ENCODE peak calls at places on chromosomes 3 and 15, in ten cellular contexts. One of them, this sample, is unnamed.

GRCh38 chr15:70720228-70721016 is 42.9 kb downstream of the UACA start:
- DNase-seq in A549: no peak
- DNase-seq in heart right ventricle: no peak
- DNase-seq in thoracic aorta: no peak
- DNase-seq in prostate gland: peak; percentile 55
- DNase-seq in ovary: no peak
- DNase-seq in breast epithelium: no peak
- DNase-seq in mesendoderm: peak; percentile 32
- DNase-seq in fibroblast of lung: no peak
- DNase-seq in testis: no peak
- DNase-seq in this sample: no peak

GRCh38 chr15:82850242-82850591 is 40.8 kb downstream of the WHAMM start:
- DNase-seq in fibroblast of lung: no peak
- DNase-seq in heart right ventricle: no peak
- DNase-seq in testis: peak; percentile 7
- DNase-seq in ovary: no peak
- DNase-seq in mesendoderm: peak; percentile 50
- DNase-seq in breast epithelium: peak; percentile 16
- DNase-seq in prostate gland: no peak
- DNase-seq in thoracic aorta: no peak
- DNase-seq in A549: no peak
- DNase-seq in this sample: no peak

GRCh38 chr3:187725653-187726370 is 19.5 kb downstream of the BCL6 start:
- DNase-seq in breast epithelium: peak; percentile 78
- DNase-seq in prostate gland: peak; percentile 48
- DNase-seq in heart right ventricle: no peak
- DNase-seq in A549: no peak
- DNase-seq in thoracic aorta: no peak
- DNase-seq in mesendoderm: no peak
- DNase-seq in testis: no peak
- DNase-seq in fibroblast of lung: no peak
- DNase-seq in ovary: no peak
- DNase-seq in this sample: no peak

GRCh38 chr15:101469520-101470288 is 19.8 kb downstream of the PCSK6 start:
- DNase-seq in prostate gland: no peak
- DNase-seq in heart right ventricle: no peak
- DNase-seq in breast epithelium: no peak
- DNase-seq in mesendoderm: no peak
- DNase-seq in thoracic aorta: no peak
- DNase-seq in ovary: peak; percentile 51
- DNase-seq in fibroblast of lung: no peak
- DNase-seq in A549: no peak
- DNase-seq in testis: peak; percentile 81
- DNase-seq in this sample: peak; percentile 39

GRCh38 chr3:159616234-159616825 is 372.3 kb upstream of the IL12A start:
- DNase-seq in prostate gland: peak; percentile 8
- DNase-seq in testis: peak; percentile 37
- DNase-seq in fibroblast of lung: peak; percentile 62
- DNase-seq in breast epithelium: no peak
- DNase-seq in ovary: no peak
- DNase-seq in mesendoderm: peak; percentile 70
- DNase-seq in heart right ventricle: peak; percentile 43
- DNase-seq in thoracic aorta: no peak
- DNase-seq in A549: peak; percentile 34
- DNase-seq in this sample: peak; percentile 83

GRCh38 chr3:120506828-120507774 is 56.3 kb upstream of the FSTL1 start:
- DNase-seq in testis: peak; percentile 43
- DNase-seq in ovary: no peak
- DNase-seq in thoracic aorta: no peak
- DNase-seq in heart right ventricle: peak; percentile 48
- DNase-seq in fibroblast of lung: peak; percentile 63
- DNase-seq in prostate gland: peak; percentile 9
- DNase-seq in mesendoderm: peak; percentile 73
- DNase-seq in A549: peak; percentile 40
- DNase-seq in breast epithelium: no peak
- DNase-seq in this sample: peak; percentile 68

GRCh38 chr15:31200735-31201151 is 99.2 kb upstream of the TRPM1 start:
- DNase-seq in thoracic aorta: no peak
- DNase-seq in breast epithelium: peak; percentile 36
- DNase-seq in ovary: peak; percentile 61
- DNase-seq in prostate gland: peak; percentile 83
- DNase-seq in A549: peak; percentile 66
- DNase-seq in mesendoderm: peak; percentile 83
- DNase-seq in testis: peak; percentile 77
- DNase-seq in fibroblast of lung: peak; percentile 62
- DNase-seq in heart right ventricle: peak; percentile 83
- DNase-seq in this sample: peak; percentile 92

GRCh38 chr3:57675530-57675929 is 17.3 kb downstream of the DENND6A start:
- DNase-seq in A549: no peak
- DNase-seq in testis: no peak
- DNase-seq in breast epithelium: no peak
- DNase-seq in mesendoderm: no peak
- DNase-seq in prostate gland: no peak
- DNase-seq in fibroblast of lung: no peak
- DNase-seq in thoracic aorta: no peak
- DNase-seq in heart right ventricle: no peak
- DNase-seq in ovary: no peak
- DNase-seq in this sample: no peak

GRCh38 chr3:188490416-188490815 is 336.5 kb downstream of the LPP start:
- DNase-seq in prostate gland: no peak
- DNase-seq in ovary: no peak
- DNase-seq in heart right ventricle: no peak
- DNase-seq in fibroblast of lung: no peak
- DNase-seq in testis: no peak
- DNase-seq in mesendoderm: no peak
- DNase-seq in thoracic aorta: no peak
- DNase-seq in A549: no peak
- DNase-seq in breast epithelium: no peak
- DNase-seq in this sample: no peak

DNA sequence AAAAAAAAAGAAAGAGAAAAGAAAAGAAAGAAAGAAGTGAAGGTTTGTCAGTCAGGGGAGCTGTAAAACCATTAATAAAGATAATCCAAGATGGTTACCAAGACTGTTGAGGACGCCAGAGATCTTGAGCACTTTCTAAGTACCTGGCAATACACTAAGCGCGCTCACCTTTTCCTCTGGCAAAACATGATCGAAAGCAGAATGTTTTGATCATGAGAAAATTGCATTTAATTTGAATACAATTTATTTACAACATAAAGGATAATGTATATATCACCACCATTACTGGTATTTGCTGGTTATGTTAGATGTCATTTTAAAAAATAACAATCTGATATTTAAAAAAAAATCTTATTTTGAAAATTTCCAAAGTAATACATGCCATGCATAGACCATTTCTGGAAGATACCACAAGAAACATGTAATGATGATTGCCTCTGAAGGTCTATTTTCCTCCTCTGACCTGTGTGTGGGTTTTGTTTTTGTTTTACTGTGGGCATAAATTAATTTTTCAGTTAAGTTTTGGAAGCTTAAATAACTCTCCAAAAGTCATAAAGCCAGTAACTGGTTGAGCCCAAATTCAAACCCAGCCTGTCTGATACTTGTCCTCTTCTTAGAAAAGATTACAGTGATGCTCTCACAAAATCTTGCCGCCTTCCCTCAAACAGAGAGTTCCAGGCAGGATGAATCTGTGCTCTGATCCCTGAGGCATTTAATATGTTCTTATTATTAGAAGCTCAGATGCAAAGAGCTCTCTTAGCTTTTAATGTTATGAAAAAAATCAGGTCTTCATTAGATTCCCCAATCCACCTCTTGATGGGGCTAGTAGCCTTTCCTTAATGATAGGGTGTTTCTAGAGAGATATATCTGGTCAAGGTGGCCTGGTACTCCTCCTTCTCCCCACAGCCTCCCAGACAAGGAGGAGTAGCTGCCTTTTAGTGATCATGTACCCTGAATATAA is 2.0 kb downstream of the B2M start:
- DNase-seq in ovary: no peak
- DNase-seq in heart right ventricle: no peak
- DNase-seq in prostate gland: no peak
- DNase-seq in breast epithelium: no peak
- DNase-seq in testis: no peak
- DNase-seq in A549: peak; percentile 36
- DNase-seq in thoracic aorta: no peak
- DNase-seq in fibroblast of lung: peak; percentile 53
- DNase-seq in mesendoderm: peak; percentile 58
- DNase-seq in this sample: no peak
- H3K4me3 ChIP-seq in ovary: peak overlapping the region; percentile 63
- H3K4me3 ChIP-seq in heart right ventricle: peak overlapping the region; percentile 95
- H3K4me3 ChIP-seq in prostate gland: peak overlapping the region; percentile 80
- H3K4me3 ChIP-seq in breast epithelium: peak overlapping the region; percentile 94
- H3K4me3 ChIP-seq in testis: peak overlapping the region; percentile 92
- H3K4me3 ChIP-seq in A549: peak overlapping the region; percentile 86
- H3K4me3 ChIP-seq in thoracic aorta: peak overlapping the region; percentile 99
- H3K4me3 ChIP-seq in fibroblast of lung: peak overlapping the region; percentile 99
- H3K4me3 ChIP-seq in mesendoderm: no peak overlapping the region
- H3K4me3 ChIP-seq in this sample: no peak overlapping the region

GRCh38 chr3:186098740-186099139 is 10.1 kb downstream of the ETV5 start:
- DNase-seq in ovary: no peak
- DNase-seq in prostate gland: no peak
- DNase-seq in A549: no peak
- DNase-seq in heart right ventricle: no peak
- DNase-seq in breast epithelium: no peak
- DNase-seq in mesendoderm: no peak
- DNase-seq in thoracic aorta: no peak
- DNase-seq in fibroblast of lung: no peak
- DNase-seq in testis: no peak
- DNase-seq in this sample: no peak

GRCh38 chr3:186097663-186098451 is 11.0 kb downstream of the ETV5 start:
- DNase-seq in heart right ventricle: peak; percentile 85
- DNase-seq in A549: peak; percentile 75
- DNase-seq in prostate gland: peak; percentile 82
- DNase-seq in thoracic aorta: no peak
- DNase-seq in testis: peak; percentile 80
- DNase-seq in breast epithelium: no peak
- DNase-seq in fibroblast of lung: peak; percentile 88
- DNase-seq in ovary: no peak
- DNase-seq in mesendoderm: peak; percentile 96
- DNase-seq in this sample: peak; percentile 94

GRCh38 chr3:186095584-186096061 is 13.3 kb downstream of the ETV5 start:
- DNase-seq in ovary: no peak
- DNase-seq in mesendoderm: no peak
- DNase-seq in fibroblast of lung: no peak
- DNase-seq in A549: no peak
- DNase-seq in thoracic aorta: no peak
- DNase-seq in breast epithelium: no peak
- DNase-seq in prostate gland: no peak
- DNase-seq in heart right ventricle: no peak
- DNase-seq in testis: peak; percentile 45
- DNase-seq in this sample: no peak

GRCh38 chr3:186096295-186096694 is 12.6 kb downstream of the ETV5 start:
- DNase-seq in prostate gland: no peak
- DNase-seq in heart right ventricle: no peak
- DNase-seq in A549: no peak
- DNase-seq in fibroblast of lung: no peak
- DNase-seq in ovary: no peak
- DNase-seq in mesendoderm: peak; percentile 42
- DNase-seq in breast epithelium: no peak
- DNase-seq in thoracic aorta: no peak
- DNase-seq in testis: no peak
- DNase-seq in this sample: no peak

DNA sequence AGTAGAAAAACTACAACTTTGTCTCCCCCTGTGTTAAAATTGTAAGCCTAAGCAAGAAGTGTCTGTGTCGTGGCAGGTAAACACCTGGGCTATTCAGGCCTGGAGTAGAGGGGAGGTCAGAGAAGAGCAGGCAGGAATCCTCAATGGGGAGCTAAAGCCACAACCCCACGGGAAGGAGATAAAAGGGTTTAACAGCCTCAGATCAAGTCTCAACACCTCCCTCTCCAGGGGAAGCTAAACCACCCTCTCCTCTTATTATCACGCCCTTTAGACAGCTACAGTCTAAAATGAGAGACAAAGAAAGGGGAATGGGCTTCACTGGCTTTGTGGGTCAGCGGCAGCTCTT is 11.6 kb downstream of the ETV5 start:
- DNase-seq in A549: no peak
- DNase-seq in heart right ventricle: no peak
- DNase-seq in breast epithelium: no peak
- DNase-seq in testis: no peak
- DNase-seq in thoracic aorta: no peak
- DNase-seq in prostate gland: no peak
- DNase-seq in mesendoderm: no peak
- DNase-seq in ovary: no peak
- DNase-seq in fibroblast of lung: no peak
- DNase-seq in this sample: no peak
- H3K4me3 ChIP-seq in A549: peak overlapping the region; percentile 12
- H3K4me3 ChIP-seq in heart right ventricle: peak overlapping the region; percentile 50
- H3K4me3 ChIP-seq in breast epithelium: peak overlapping the region; percentile 38
- H3K4me3 ChIP-seq in testis: no peak overlapping the region
- H3K4me3 ChIP-seq in thoracic aorta: peak overlapping the region; percentile 68
- H3K4me3 ChIP-seq in prostate gland: no peak overlapping the region
- H3K4me3 ChIP-seq in mesendoderm: no peak overlapping the region
- H3K4me3 ChIP-seq in ovary: no peak overlapping the region
- H3K4me3 ChIP-seq in fibroblast of lung: no peak overlapping the region
- H3K4me3 ChIP-seq in this sample: peak overlapping the region; percentile 84

DNA sequence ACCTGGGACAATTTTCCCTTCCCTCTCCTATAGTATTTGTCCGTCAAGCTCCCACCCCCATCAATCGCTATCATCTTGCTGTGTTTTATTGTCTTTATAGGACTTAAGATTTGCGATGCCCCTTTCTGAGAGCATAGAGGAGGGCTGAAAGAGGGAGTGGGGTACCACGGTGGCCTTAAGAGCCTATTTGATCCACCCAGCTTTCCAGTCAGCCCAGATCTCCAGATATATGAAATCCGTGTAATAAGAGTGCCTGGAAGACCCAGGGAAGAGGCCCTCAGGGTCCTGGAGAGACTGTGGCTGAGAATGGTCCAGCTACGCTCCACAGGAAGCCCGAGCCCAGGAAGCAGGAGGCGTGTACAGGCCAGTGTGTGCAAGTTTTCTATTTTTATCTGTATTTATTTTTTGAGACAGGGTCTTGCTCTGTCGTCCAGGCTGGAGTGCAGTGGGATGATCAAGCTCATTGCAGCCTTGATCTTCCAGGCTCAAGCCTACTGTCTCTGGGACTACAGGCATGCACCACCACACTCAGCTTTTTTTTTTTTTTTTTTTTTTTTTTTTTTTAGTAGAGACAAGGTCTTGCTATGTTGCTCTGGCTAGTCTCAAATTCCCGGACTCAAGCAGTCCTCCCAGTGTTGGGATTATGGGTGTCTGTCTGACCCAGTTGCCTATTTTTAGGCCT is 964 bp upstream of the NCKIPSD start:
- DNase-seq in mesendoderm: no peak
- DNase-seq in fibroblast of lung: no peak
- DNase-seq in heart right ventricle: no peak
- DNase-seq in thoracic aorta: no peak
- DNase-seq in ovary: no peak
- DNase-seq in breast epithelium: no peak
- DNase-seq in testis: no peak
- DNase-seq in prostate gland: no peak
- DNase-seq in A549: no peak
- DNase-seq in this sample: peak; percentile 59
- H3K4me3 ChIP-seq in mesendoderm: no peak overlapping the region
- H3K4me3 ChIP-seq in fibroblast of lung: no peak overlapping the region
- H3K4me3 ChIP-seq in heart right ventricle: peak overlapping the region; percentile 92
- H3K4me3 ChIP-seq in thoracic aorta: peak overlapping the region; percentile 99
- H3K4me3 ChIP-seq in ovary: peak overlapping the region; percentile 90
- H3K4me3 ChIP-seq in breast epithelium: peak overlapping the region; percentile 84
- H3K4me3 ChIP-seq in testis: peak overlapping the region; percentile 93
- H3K4me3 ChIP-seq in prostate gland: peak overlapping the region; percentile 89
- H3K4me3 ChIP-seq in A549: peak overlapping the region; percentile 52
- H3K4me3 ChIP-seq in this sample: peak overlapping the region; percentile 94

GRCh38 chr3:125052671-125053303 is 3.0 kb downstream of the HEG1 start:
- DNase-seq in prostate gland: no peak
- DNase-seq in mesendoderm: peak; percentile 65
- DNase-seq in thoracic aorta: no peak
- DNase-seq in testis: no peak
- DNase-seq in fibroblast of lung: peak; percentile 77
- DNase-seq in breast epithelium: no peak
- DNase-seq in A549: no peak
- DNase-seq in heart right ventricle: no peak
- DNase-seq in ovary: no peak
- DNase-seq in this sample: peak; percentile 82
- H3K4me3 ChIP-seq in prostate gland: no peak overlapping the region
- H3K4me3 ChIP-seq in mesendoderm: no peak overlapping the region
- H3K4me3 ChIP-seq in thoracic aorta: peak overlapping the region; percentile 73
- H3K4me3 ChIP-seq in testis: no peak overlapping the region
- H3K4me3 ChIP-seq in fibroblast of lung: peak overlapping the region; percentile 65
- H3K4me3 ChIP-seq in breast epithelium: peak overlapping the region; percentile 34
- H3K4me3 ChIP-seq in A549: no peak overlapping the region
- H3K4me3 ChIP-seq in heart right ventricle: peak overlapping the region; percentile 85
- H3K4me3 ChIP-seq in ovary: no peak overlapping the region
- H3K4me3 ChIP-seq in this sample: peak overlapping the region; percentile 69